ENCODE peak calls at places on chromosome 15, in four cellular contexts. W is SW 1271; L is NCI-H774; U is CD4-positive, alpha-beta memory T cell. H is an unnamed sample.

GRCh38 chr15:31216210-31216911 is 110.3 kb upstream of the KLF13 start:
- DNase-seq in L (peak), W (peak), U (peak), H (no peak)

GRCh38 chr15:31477301-31477700 is 150.7 kb downstream of the KLF13 start:
- DNase-seq in W (no peak), U (no peak), L (no peak), H (no peak)

GRCh38 chr15:57064033-57064432 is 145.6 kb downstream of the TCF12 start:
- DNase-seq in W (no peak), L (no peak), U (no peak), H (no peak)

GRCh38 chr15:51390932-51391432 is 49.5 kb downstream of the GLDN start:
- DNase-seq in W (no peak), U (no peak), L (no peak), H (no peak)

GRCh38 chr15:59160880-59161593 is 45.6 kb upstream of the LDHAL6B start:
- DNase-seq in U (no peak), L (no peak), W (no peak), H (no peak)

GRCh38 chr15:76913737-76914136 is 8.6 kb upstream of the SCAPER start:
- DNase-seq in W (no peak), L (no peak), U (no peak), H (no peak)

GRCh38 chr15:43881944-43882343 is 55.1 kb downstream of the WDR76 start:
- DNase-seq in U (no peak), W (no peak), L (no peak), H (no peak)

GRCh38 chr15:77580991-77581682 is 51.6 kb downstream of the LINGO1 start:
- DNase-seq in L (no peak), W (no peak), U (no peak), H (no peak)

GRCh38 chr15:39908186-39908585 is 11.9 kb downstream of the GPR176 start:
- DNase-seq in W (no peak), U (no peak), L (no peak), H (no peak)

GRCh38 chr15:95761742-95762141 is 568.8 kb upstream of the NR2F2 start:
- DNase-seq in W (no peak), L (no peak), U (no peak), H (no peak)

GRCh38 chr15:76274226-76274625 is 37.0 kb downstream of the ETFA start:
- DNase-seq in L (no peak), U (no peak), W (no peak), H (no peak)

GRCh38 chr15:69795601-69796000 is 302.1 kb downstream of the TLE3 start:
- DNase-seq in U (no peak), W (no peak), L (no peak), H (no peak)

GRCh38 chr15:70480196-70480856 is 283.0 kb downstream of the UACA start:
- DNase-seq in L (no peak), U (peak), W (no peak), H (no peak)

GRCh38 chr15:70522323-70522966 is 240.9 kb downstream of the UACA start:
- DNase-seq in U (no peak), L (no peak), W (no peak), H (no peak)

GRCh38 chr15:76163429-76164020 is 103.7 kb downstream of the TMEM266 start:
- DNase-seq in W (no peak), U (no peak), L (no peak), H (no peak)

GRCh38 chr15:78638658-78639314 is 2.2 kb downstream of the CHRNB4 start:
- DNase-seq in W (peak), U (no peak), L (peak), H (peak)

GRCh38 chr15:65979837-65980236 is 110.5 kb downstream of the RAB11A start:
- DNase-seq in W (no peak), U (no peak), L (no peak), H (no peak)

GRCh38 chr15:39878401-39878775 is 41.7 kb downstream of the GPR176 start:
- DNase-seq in L (no peak), W (no peak), U (no peak), H (no peak)

GRCh38 chr15:78051622-78052405 is 25.7 kb downstream of the TBC1D2B start:
- DNase-seq in W (no peak), L (no peak), U (peak), H (no peak)

GRCh38 chr15:76502678-76503077 is 166.1 kb downstream of the ISL2 start:
- DNase-seq in U (no peak), W (no peak), L (no peak), H (no peak)

GRCh38 chr15:56176996-56177395 is 66.7 kb downstream of the RFX7 start:
- DNase-seq in U (no peak), L (no peak), W (no peak), H (no peak)

H was measured in glomerular endothelial cell.